ENCODE peak calls at places on chromosomes 1 and 21, in ten cellular contexts. I, D, X, M, C, F, W, K, O and R are unnamed samples.

GRCh38 chr21:42652527-42653491 is 612 bp upstream of the PDE9A start:
- DNase-seq in W (peak), X (peak), F (peak), O (peak), I (peak), D (peak), K (peak), M (peak), C (peak), R (no peak)

GRCh38 chr1:108044318-108044717 is 79.3 kb upstream of the VAV3 start:
- DNase-seq in F (no peak), D (no peak), M (no peak), K (no peak), I (no peak), O (no peak), C (no peak), W (no peak), X (no peak), R (no peak)

GRCh38 chr1:117573386-117574040 is 32.3 kb upstream of the TENT5C start:
- DNase-seq in K (no peak), X (no peak), D (no peak), I (peak), M (no peak), F (no peak), O (no peak), W (no peak), C (peak), R (no peak)

GRCh38 chr1:109895720-109896504 is 14.7 kb upstream of the CSF1 start:
- DNase-seq in C (peak), W (peak), F (peak), X (no peak), I (no peak), K (no peak), D (no peak), O (peak), M (no peak), R (no peak)

GRCh38 chr1:50703240-50703639 is 256.8 kb downstream of the FAF1 start:
- DNase-seq in M (no peak), C (no peak), O (no peak), W (no peak), D (no peak), X (no peak), I (no peak), F (no peak), K (no peak), R (no peak)

GRCh38 chr1:24206516-24207394 is 19.7 kb upstream of the IFNLR1 start:
- DNase-seq in K (no peak), O (no peak), M (no peak), D (peak), F (no peak), C (no peak), I (no peak), X (no peak), W (no peak), R (no peak)

GRCh38 chr1:68375919-68376318 is 73.8 kb downstream of the RPE65 start:
- DNase-seq in O (no peak), X (no peak), C (peak), K (no peak), W (no peak), D (no peak), F (no peak), I (no peak), M (no peak), R (no peak)

GRCh38 chr21:34073749-34074282 is 438 bp downstream of the MRPS6 start:
- DNase-seq in X (no peak), M (peak), C (no peak), O (peak), I (peak), F (peak), D (peak), W (peak), K (no peak), R (no peak)

GRCh38 chr1:152870831-152871730 is 7.0 kb upstream of the SMCP start:
- DNase-seq in O (no peak), D (no peak), X (no peak), I (peak), C (no peak), F (peak), K (peak), W (no peak), M (no peak), R (no peak)

GRCh38 chr1:66443793-66444192 is 90.2 kb upstream of the SGIP1 start:
- DNase-seq in W (no peak), X (no peak), D (no peak), M (no peak), C (no peak), I (no peak), O (no peak), F (no peak), K (no peak), R (no peak)

GRCh38 chr1:181141431-181141910 is 53.0 kb downstream of the IER5 start:
- DNase-seq in C (peak), F (peak), W (peak), O (peak), D (peak), X (no peak), K (no peak), I (peak), M (peak), R (no peak)

GRCh38 chr1:62439652-62440371 is 3.0 kb downstream of the USP1 start:
- DNase-seq in X (no peak), C (no peak), I (no peak), M (no peak), D (no peak), O (no peak), K (no peak), W (no peak), F (no peak), R (no peak)

GRCh38 chr1:57623039-57623790 is 199.4 kb upstream of the DAB1 start:
- DNase-seq in K (no peak), W (no peak), I (peak), O (no peak), D (no peak), F (peak), M (no peak), C (no peak), X (no peak), R (no peak)

GRCh38 chr1:110136911-110137310 is 13.4 kb upstream of the SLC6A17 start:
- DNase-seq in W (no peak), I (peak), M (no peak), D (peak), O (no peak), F (no peak), X (no peak), C (no peak), K (no peak), R (no peak)

GRCh38 chr1:29825274-29825940 is 589.1 kb downstream of the PTPRU start:
- DNase-seq in W (no peak), O (no peak), K (no peak), I (no peak), M (no peak), C (no peak), X (no peak), D (peak), F (no peak), R (peak)

GRCh38 chr21:42460391-42461184 is 35.4 kb downstream of the RSPH1 start:
- DNase-seq in C (peak), O (peak), W (no peak), M (no peak), K (no peak), X (no peak), F (no peak), I (peak), D (no peak), R (no peak)

GRCh38 chr21:41923641-41924342 is 30.0 kb downstream of the C2CD2 start:
- DNase-seq in F (no peak), M (peak), W (no peak), C (peak), D (no peak), X (no peak), I (peak), O (no peak), K (no peak), R (no peak)

GRCh38 chr1:84254703-84255238 is 46.7 kb upstream of the SAMD13 start:
- DNase-seq in D (no peak), W (no peak), M (no peak), K (no peak), O (no peak), F (no peak), C (no peak), I (no peak), X (no peak), R (no peak)

GRCh38 chr1:61334718-61335589 is 252.6 kb downstream of the NFIA start:
- DNase-seq in O (no peak), C (peak), I (peak), X (no peak), F (no peak), D (peak), M (peak), W (peak), K (no peak), R (no peak)

GRCh38 chr1:3161130-3161840 is 92.3 kb downstream of the PRDM16 start:
- DNase-seq in I (no peak), F (no peak), C (no peak), O (no peak), W (no peak), K (no peak), D (peak), M (no peak), X (no peak), R (no peak)

GRCh38 chr1:75083848-75084514 is 50.2 kb upstream of the LHX8 start:
- DNase-seq in K (no peak), F (no peak), C (no peak), X (no peak), I (no peak), O (no peak), W (no peak), D (no peak), M (no peak), R (no peak)

GRCh38 chr1:117599822-117600221 is 6.0 kb upstream of the TENT5C start:
- DNase-seq in D (no peak), C (no peak), K (no peak), O (no peak), X (no peak), M (no peak), W (peak), I (peak), F (no peak), R (no peak)

GRCh38 chr1:30586671-30587070 is 136.7 kb downstream of the MATN1 start:
- DNase-seq in W (no peak), C (no peak), M (no peak), K (no peak), I (no peak), O (peak), X (no peak), F (no peak), D (no peak), R (peak)

GRCh38 chr1:194295690-194296089 is 1109.3 kb upstream of the B3GALT2 start:
- DNase-seq in C (peak), W (no peak), I (no peak), M (no peak), F (no peak), O (no peak), K (peak), X (no peak), D (no peak), R (no peak)

GRCh38 chr1:229940689-229941088 is 126.3 kb upstream of the GALNT2 start:
- DNase-seq in I (no peak), W (no peak), F (no peak), X (no peak), M (no peak), O (no peak), C (no peak), K (no peak), D (no peak), R (no peak)

GRCh38 chr1:168987330-168987729 is 119.2 kb upstream of the ATP1B1 start:
- DNase-seq in M (no peak), W (no peak), D (no peak), F (no peak), X (no peak), C (no peak), K (no peak), I (no peak), O (no peak), R (no peak)

GRCh38 chr1:109790329-109790728 is 26.6 kb upstream of the EPS8L3 start:
- DNase-seq in D (no peak), O (no peak), F (no peak), I (no peak), K (no peak), W (no peak), M (no peak), C (no peak), X (no peak), R (no peak)

GRCh38 chr1:162856260-162856659 is 4.7 kb downstream of the CCDC190 start:
- DNase-seq in X (no peak), K (no peak), O (no peak), C (no peak), F (no peak), I (no peak), M (no peak), W (no peak), D (no peak), R (no peak)

GRCh38 chr21:46194374-46195334 is 10.4 kb upstream of the SPATC1L start:
- DNase-seq in W (no peak), F (no peak), X (no peak), K (no peak), I (no peak), O (no peak), D (peak), M (peak), C (peak), R (peak)

GRCh38 chr1:174898102-174898802 is 101.5 kb upstream of the CACYBP start:
- DNase-seq in M (no peak), O (no peak), D (no peak), K (no peak), I (no peak), W (no peak), X (no peak), C (no peak), F (no peak), R (no peak)

GRCh38 chr1:29706936-29707335 is 470.6 kb downstream of the PTPRU start:
- DNase-seq in M (no peak), D (no peak), F (peak), I (peak), C (no peak), X (peak), W (no peak), O (no peak), K (peak), R (no peak)

GRCh38 chr1:228786361-228787129 is 51.3 kb downstream of the RHOU start:
- DNase-seq in X (no peak), O (no peak), F (no peak), D (no peak), W (no peak), C (no peak), K (no peak), I (no peak), M (no peak), R (no peak)

GRCh38 chr1:16716691-16717173 is 23.6 kb upstream of the RNU1-4 start:
- DNase-seq in W (no peak), C (no peak), F (peak), D (peak), X (peak), M (peak), O (peak), K (no peak), I (peak), R (peak)

DNA sequence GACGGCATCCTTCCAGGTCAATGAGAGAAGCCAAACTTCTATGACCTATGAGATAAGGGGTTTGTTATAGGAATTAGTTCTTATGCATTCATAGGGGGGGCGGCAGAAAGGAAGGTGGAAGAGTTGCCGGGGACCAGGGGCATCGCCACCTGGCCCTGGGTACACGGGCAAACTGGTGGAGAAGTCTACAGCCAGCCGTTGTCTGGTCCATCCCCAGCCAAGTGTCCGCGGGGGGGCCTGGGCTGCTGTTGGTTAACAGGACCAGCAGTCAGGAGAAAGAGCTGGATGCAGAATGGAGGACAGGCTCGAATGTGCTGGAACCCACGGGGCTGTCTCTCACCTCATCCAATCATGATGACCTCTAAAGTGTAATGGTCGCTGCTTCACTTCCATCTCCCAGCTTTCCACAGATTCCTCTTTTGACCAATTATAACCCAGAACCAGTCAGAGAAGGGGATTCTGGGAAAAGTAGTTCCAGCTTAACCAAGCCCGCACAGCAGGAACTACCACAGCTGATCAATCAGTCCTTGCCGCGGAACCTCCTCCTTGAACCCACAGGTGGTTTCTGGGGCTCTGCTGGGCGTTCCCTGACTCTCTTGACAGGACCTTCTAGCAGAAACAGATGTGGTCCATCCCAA is 17.8 kb downstream of the TMEM51 start:
- DNase-seq in K (no peak), M (no peak), C (no peak), D (no peak), I (no peak), X (no peak), O (no peak), W (no peak), F (no peak), R (no peak)
- H3K27ac ChIP-seq in K (peak), M (no peak), C (no peak), D (peak), I (peak), X (peak), O (no peak), W (no peak), F (no peak), R (no peak)

GRCh38 chr1:39737546-39738169 is 1.0 kb upstream of the PPIE start:
- DNase-seq in K (no peak), O (no peak), M (no peak), D (no peak), C (no peak), W (no peak), F (no peak), I (no peak), X (no peak), R (peak)

GRCh38 chr1:39735731-39736130 is 3.0 kb upstream of the PPIE start:
- DNase-seq in O (no peak), M (no peak), D (no peak), C (no peak), I (no peak), X (no peak), W (no peak), K (no peak), F (no peak), R (no peak)

GRCh38 chr1:39733161-39733560 is 5.5 kb upstream of the PPIE start:
- DNase-seq in C (no peak), I (peak), D (no peak), W (no peak), F (no peak), K (no peak), O (no peak), M (no peak), X (no peak), R (no peak)

DNA sequence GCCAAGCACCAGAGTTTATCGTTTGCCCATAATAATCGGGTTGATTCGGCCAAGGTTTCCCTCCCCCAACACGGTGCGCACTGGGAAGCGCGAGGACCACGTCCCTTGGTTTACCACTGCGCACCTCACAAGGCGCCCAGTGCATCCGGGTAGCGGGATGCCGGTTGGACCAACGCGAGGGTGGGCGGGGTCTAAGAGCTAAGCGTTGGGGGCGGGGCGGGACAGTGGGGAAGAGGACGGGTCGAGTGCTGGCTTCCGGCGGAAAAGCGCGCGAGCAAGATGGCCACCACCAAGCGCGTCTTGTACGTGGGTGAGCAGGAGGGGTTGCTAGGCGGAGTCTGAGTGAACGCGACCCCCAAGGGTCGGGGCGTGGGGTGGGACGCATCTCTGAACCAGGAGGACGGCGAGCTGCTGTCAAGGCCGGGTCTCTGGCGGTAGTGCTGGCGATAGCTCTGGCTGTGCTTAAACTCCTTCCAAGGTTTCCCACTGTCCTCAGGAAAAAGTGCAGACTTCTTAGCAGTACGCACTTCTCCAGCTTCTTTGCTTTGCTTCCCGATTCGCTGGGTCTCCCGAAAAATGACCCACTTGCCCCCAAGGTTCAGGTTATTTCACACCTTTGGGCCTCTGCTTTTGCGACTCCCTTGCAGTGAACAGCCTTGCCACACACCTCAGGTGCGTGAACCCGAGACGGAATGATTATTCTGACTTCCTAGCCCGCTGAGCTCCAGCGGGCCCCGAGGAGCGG is at the start of gene PPIE:
- DNase-seq in K (peak), F (peak), M (peak), C (peak), X (peak), I (peak), O (peak), W (peak), D (peak), R (peak)
- TF ChIP-seq POLR2A in K (peak), F (peak), M (no peak), C (no peak), X (no peak), I (peak), O (peak), W (no peak), D (no peak), R (no peak)

DNA sequence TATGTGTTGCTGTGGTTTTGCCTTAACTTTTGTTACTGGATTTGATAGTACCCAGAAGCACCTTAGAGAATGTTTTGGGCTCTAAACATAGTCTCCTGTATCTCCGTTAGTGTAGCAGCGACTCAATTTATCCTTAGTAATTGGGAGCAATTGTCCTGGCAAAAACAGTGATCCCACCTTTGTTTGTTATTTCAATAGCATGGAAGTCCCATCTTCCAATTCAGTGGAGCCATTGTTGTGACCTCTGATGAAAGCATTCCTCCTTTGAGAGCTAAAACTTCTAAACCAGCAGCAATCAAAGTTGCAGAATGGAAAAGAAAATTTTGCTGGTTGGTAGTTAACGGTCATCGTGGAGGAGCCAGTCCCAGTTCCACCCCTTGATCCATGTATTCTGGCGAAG is 34.7 kb downstream of the RTCA start:
- DNase-seq in M (no peak), C (no peak), F (no peak), W (no peak), O (no peak), I (no peak), K (no peak), X (no peak), D (no peak), R (no peak)
- TF ChIP-seq CTCF in M (no peak), C (no peak), F (no peak), W (no peak), O (no peak), I (no peak), K (no peak), X (no peak), D (no peak), R (no peak)

GRCh38 chr1:95703046-95703445 is 469.0 kb downstream of the RWDD3 start:
- DNase-seq in D (no peak), M (no peak), X (no peak), I (no peak), O (no peak), F (no peak), C (no peak), W (no peak), K (no peak), R (no peak)

GRCh38 chr1:95699274-95699953 is 465.4 kb downstream of the RWDD3 start:
- DNase-seq in F (no peak), D (no peak), C (no peak), O (no peak), K (no peak), I (no peak), M (no peak), X (no peak), W (no peak), R (no peak)

DNA sequence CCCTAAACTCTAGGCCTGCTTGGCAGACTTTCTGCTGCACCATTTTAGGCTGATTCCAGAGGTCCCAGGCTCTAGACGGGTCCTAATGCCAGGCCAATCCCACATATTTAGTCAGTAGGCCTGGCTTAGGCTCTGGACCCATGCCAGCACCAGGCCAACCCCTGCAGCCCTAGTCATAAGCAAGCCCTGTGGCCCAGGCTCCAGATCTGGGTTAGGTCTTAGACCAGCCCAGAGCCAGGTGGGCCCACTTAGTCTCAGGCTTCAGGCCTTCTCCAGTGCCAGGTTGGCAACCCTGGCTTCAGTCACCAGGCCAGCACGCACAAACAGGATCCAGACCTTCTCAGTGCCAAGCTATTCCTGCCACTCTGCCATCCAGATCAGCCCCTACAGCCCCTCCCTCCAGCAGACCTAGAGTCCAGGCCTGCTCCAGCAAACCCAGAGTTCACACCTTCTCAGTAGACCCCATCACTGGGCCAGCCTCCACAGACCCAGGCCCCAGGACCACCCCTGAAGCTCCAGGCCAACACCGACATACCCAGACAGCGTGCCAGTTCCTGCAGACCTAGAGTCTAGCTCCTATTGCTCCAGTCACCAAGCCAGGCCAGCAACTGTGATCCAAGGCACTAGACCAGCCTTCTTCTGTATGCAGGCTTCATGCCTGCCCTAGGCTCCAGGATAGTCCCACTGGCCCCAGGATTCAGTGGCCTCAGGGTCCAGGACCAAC is 467.6 kb downstream of the RWDD3 start:
- DNase-seq in K (no peak), W (no peak), D (no peak), O (peak), F (no peak), X (no peak), I (no peak), C (no peak), M (no peak), R (no peak)
- H3K27ac ChIP-seq in K (no peak), W (no peak), D (no peak), O (no peak), F (no peak), X (no peak), I (no peak), C (no peak), M (no peak), R (no peak)